ENCODE peak calls at places on chromosomes 1 and 21, in nine cellular contexts. M, H, C, W, N, V, G, R and B are unnamed samples.
A peak's percentile ranks its signal among the peaks of the same experiment; 100 is the strongest.

GRCh38 chr1:156103521-156103947 is 11.0 kb upstream of the LMNA start:
- DNase-seq in C (peak; percentile 56), W (no peak), H (peak; percentile 47), G (no peak), V (peak; percentile 51), R (no peak), M (peak; percentile 85), N (no peak), B (no peak)

GRCh38 chr1:58555393-58555792 is 8.9 kb upstream of the OMA1 start:
- DNase-seq in N (no peak), V (no peak), W (no peak), R (no peak), H (no peak), M (no peak), C (no peak), G (no peak), B (no peak)

GRCh38 chr1:232472485-232473041 is 157.4 kb downstream of the SIPA1L2 start:
- DNase-seq in M (peak; percentile 34), V (no peak), G (no peak), W (peak; percentile 1), C (peak; percentile 4), R (no peak), H (no peak), N (no peak), B (no peak)

GRCh38 chr1:154290921-154291320 is 18.5 kb downstream of the HAX1 start:
- DNase-seq in N (no peak), V (no peak), M (no peak), W (no peak), R (no peak), H (no peak), G (no peak), C (no peak), B (no peak)

GRCh38 chr1:228733576-228733975 is 1.7 kb upstream of the RHOU start:
- DNase-seq in V (no peak), M (no peak), W (no peak), H (no peak), C (no peak), G (no peak), N (no peak), R (no peak), B (no peak)

GRCh38 chr1:25797939-25798338 is 2.1 kb upstream of the SELENON start:
- DNase-seq in V (no peak), G (no peak), H (peak; percentile 39), R (no peak), W (no peak), C (peak; percentile 27), M (peak; percentile 62), N (peak; percentile 24), B (no peak)

GRCh38 chr1:47444578-47445465 is 7.0 kb downstream of the FOXD2 start:
- DNase-seq in R (no peak), V (no peak), C (no peak), H (no peak), W (no peak), G (no peak), N (peak; percentile 20), M (peak; percentile 62), B (no peak)

GRCh38 chr1:177130426-177130825 is 34.1 kb downstream of the ASTN1 start:
- DNase-seq in N (no peak), W (no peak), H (no peak), M (no peak), C (no peak), R (no peak), G (no peak), V (no peak), B (no peak)

GRCh38 chr1:166304131-166304530 is 137.3 kb upstream of the FAM78B start:
- DNase-seq in C (no peak), M (no peak), W (no peak), H (no peak), N (no peak), V (no peak), G (no peak), R (no peak), B (no peak)

GRCh38 chr1:111198836-111199235 is 1.6 kb downstream of the DENND2D start:
- DNase-seq in R (no peak), G (no peak), H (no peak), V (no peak), W (no peak), N (no peak), M (no peak), C (no peak), B (no peak)

GRCh38 chr1:155989242-155989991 is 11.1 kb upstream of the ARHGEF2 start:
- DNase-seq in V (peak; percentile 67), H (peak; percentile 79), N (peak; percentile 84), C (peak; percentile 65), G (peak; percentile 89), R (peak; percentile 90), W (peak; percentile 64), M (peak; percentile 83), B (no peak)

GRCh38 chr1:223621312-223621734 is 44.2 kb downstream of the CAPN8 start:
- DNase-seq in N (no peak), C (no peak), H (no peak), V (no peak), W (no peak), M (no peak), R (no peak), G (no peak), B (peak; percentile 60)

GRCh38 chr1:30234091-30234490 is 489.3 kb downstream of the MATN1 start:
- DNase-seq in W (no peak), M (no peak), G (no peak), N (no peak), C (no peak), V (no peak), H (no peak), R (no peak), B (no peak)

GRCh38 chr1:30690115-30690645 is 33.2 kb downstream of the MATN1 start:
- DNase-seq in N (no peak), M (no peak), R (no peak), G (peak; percentile 36), H (no peak), V (no peak), W (no peak), C (no peak), B (no peak)

GRCh38 chr21:26144026-26144425 is 26.5 kb downstream of the APP start:
- DNase-seq in R (no peak), V (no peak), H (no peak), C (no peak), N (no peak), W (no peak), M (no peak), G (no peak), B (no peak)

GRCh38 chr1:185973645-185974044 is 239.5 kb downstream of the HMCN1 start:
- DNase-seq in C (peak; percentile 92), V (no peak), N (no peak), H (no peak), G (no peak), M (peak; percentile 51), W (peak; percentile 9), R (no peak), B (no peak)

GRCh38 chr1:81312272-81312754 is 488.4 kb upstream of the ADGRL2 start:
- DNase-seq in V (no peak), R (no peak), N (no peak), W (no peak), H (no peak), G (no peak), M (no peak), C (no peak), B (no peak)

GRCh38 chr1:226686440-226687436 is 52.3 kb downstream of the ITPKB start:
- DNase-seq in C (no peak), H (no peak), V (no peak), W (no peak), G (no peak), R (peak; percentile 78), N (no peak), M (no peak), B (no peak)

GRCh38 chr1:151146072-151146415 is 387 bp downstream of the SEMA6C start:
- DNase-seq in W (no peak), H (no peak), R (no peak), V (no peak), G (no peak), N (no peak), C (no peak), M (no peak), B (no peak)

GRCh38 chr1:168408531-168409242 is 128.0 kb downstream of the TBX19 start:
- DNase-seq in G (no peak), H (peak; percentile 79), V (peak; percentile 26), R (no peak), W (peak; percentile 91), M (no peak), C (peak; percentile 6), N (peak; percentile 67), B (peak; percentile 42)

GRCh38 chr1:154951901-154952657 is 3.8 kb downstream of the PBXIP1 start:
- DNase-seq in G (no peak), W (no peak), N (peak; percentile 71), V (peak; percentile 72), M (no peak), C (no peak), R (no peak), H (peak; percentile 69), B (no peak)

GRCh38 chr1:17759114-17759513 is 4.0 kb downstream of the ACTL8 start:
- DNase-seq in V (no peak), M (no peak), G (no peak), N (no peak), R (no peak), H (no peak), W (no peak), C (no peak), B (no peak)

GRCh38 chr1:21001042-21001441 is 175.7 kb downstream of the EIF4G3 start:
- DNase-seq in H (no peak), N (no peak), V (no peak), G (no peak), R (no peak), M (no peak), W (no peak), C (no peak), B (no peak)

GRCh38 chr1:184022651-184023050 is 14.9 kb downstream of the COLGALT2 start:
- DNase-seq in N (no peak), M (peak; percentile 37), H (no peak), W (no peak), V (no peak), R (no peak), G (no peak), C (no peak), B (no peak)

GRCh38 chr21:28541371-28542112 is 451.1 kb downstream of the LTN1 start:
- DNase-seq in H (no peak), R (no peak), W (no peak), C (no peak), G (no peak), V (no peak), M (no peak), N (no peak), B (no peak)